ENCODE peak calls at places on chromosomes 7 and 10, in nine cellular contexts. O is cardiac muscle cell; T is ovary; R is endodermal cell; Y is aorta; D is CD4-positive, CD25-positive, alpha-beta regulatory T cell; M is GM23248; P is IMR-90; U is psoas muscle. J is an unnamed sample.
A peak's percentile ranks its signal among the peaks of the same experiment; 100 is the strongest.

GRCh38 chr10:19588608-19589007 is 227.6 kb upstream of the PLXDC2 start:
- DNase-seq in U (no peak), Y (no peak), T (no peak), O (no peak), D (no peak), M (no peak), P (no peak), R (no peak), J (no peak)

GRCh38 chr10:110858297-110858934 is 13.3 kb upstream of the PDCD4 start:
- DNase-seq in Y (no peak), R (peak; percentile 19), D (no peak), T (no peak), U (no peak), O (no peak), M (no peak), P (no peak), J (no peak)

GRCh38 chr7:95675016-95675415 is 78.7 kb upstream of the PDK4 start:
- DNase-seq in O (no peak), P (no peak), T (no peak), M (no peak), D (no peak), U (no peak), Y (no peak), R (no peak), J (no peak)

GRCh38 chr7:41942468-41943097 is 239.7 kb upstream of the INHBA start:
- DNase-seq in P (peak; percentile 90), M (no peak), T (peak; percentile 51), O (no peak), R (peak; percentile 54), U (no peak), Y (no peak), D (no peak), J (peak; percentile 42)

GRCh38 chr7:135692055-135692454 is 29.7 kb downstream of the STMP1 start:
- DNase-seq in Y (no peak), P (peak; percentile 57), R (no peak), O (no peak), D (no peak), U (no peak), M (peak; percentile 57), T (no peak), J (no peak)

GRCh38 chr10:102633282-102633681 is 11.0 kb upstream of the TRIM8 start:
- DNase-seq in P (peak; percentile 81), Y (peak; percentile 81), O (peak; percentile 62), D (no peak), T (no peak), U (peak; percentile 55), M (peak; percentile 77), R (peak; percentile 53), J (no peak)

GRCh38 chr7:102875700-102876192 is 37.1 kb upstream of the LRRC17 start:
- DNase-seq in D (no peak), R (peak; percentile 50), Y (no peak), M (peak; percentile 99), O (no peak), P (peak; percentile 100), U (no peak), T (no peak), J (no peak)

GRCh38 chr7:134016223-134016941 is 110.8 kb upstream of the LRGUK start:
- DNase-seq in O (peak; percentile 65), U (no peak), D (no peak), M (peak; percentile 42), Y (no peak), R (peak; percentile 74), T (peak; percentile 21), P (peak; percentile 39), J (no peak)

GRCh38 chr7:19203686-19204085 is 58.5 kb upstream of the FERD3L start:
- DNase-seq in P (peak; percentile 18), T (no peak), O (no peak), D (no peak), Y (no peak), M (peak; percentile 17), U (no peak), R (no peak), J (no peak)

GRCh38 chr7:33886100-33886623 is 19.2 kb upstream of the BMPER start:
- DNase-seq in T (no peak), O (peak; percentile 74), P (peak; percentile 35), D (no peak), R (peak; percentile 95), Y (no peak), M (peak; percentile 42), U (no peak), J (no peak)

GRCh38 chr10:122485670-122486069 is 24.3 kb downstream of the HTRA1 start:
- DNase-seq in Y (no peak), P (no peak), T (no peak), M (no peak), U (no peak), R (no peak), D (no peak), O (peak; percentile 62), J (no peak)

GRCh38 chr7:151260883-151261282 is 12.4 kb upstream of the SMARCD3 start:
- DNase-seq in Y (peak; percentile 53), P (no peak), T (no peak), O (no peak), M (no peak), D (no peak), R (no peak), U (no peak), J (no peak)
- H3K27me3 ChIP-seq in Y (no peaks in the 10 kb centered on the region), P (peaks cover 49% of the 10 kb centered on the region), T (no peaks in the 10 kb centered on the region), O (no peaks in the 10 kb centered on the region), M (peaks cover 25% of the 10 kb centered on the region), D (no peaks in the 10 kb centered on the region), R (no peaks in the 10 kb centered on the region), U (no peaks in the 10 kb centered on the region), J (no peaks in the 10 kb centered on the region)

DNA sequence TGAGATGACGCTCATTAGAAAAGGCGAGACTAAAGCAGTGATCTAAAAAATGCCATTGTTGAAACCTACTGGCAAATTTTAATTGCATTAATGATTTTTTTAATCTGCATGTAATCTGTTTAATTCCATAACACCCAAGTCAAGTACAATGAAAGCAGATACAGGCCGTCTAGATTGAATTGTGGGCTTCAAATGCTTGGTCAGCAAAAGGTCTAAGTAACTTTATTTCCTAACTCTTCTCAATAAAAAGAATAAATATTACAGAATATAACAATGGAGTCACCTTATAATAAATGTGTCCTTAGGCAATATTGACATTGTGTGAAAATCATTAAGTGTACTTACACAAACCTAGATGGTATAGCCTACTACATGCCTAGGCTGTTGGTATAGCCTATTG is 20.6 kb downstream of the PDE1C start:
- DNase-seq in Y (no peak), P (no peak), T (no peak), D (no peak), R (no peak), M (no peak), O (no peak), U (no peak), J (no peak)
- H3K4me3 ChIP-seq in Y (no peak overlapping the region), P (no peak overlapping the region), T (no peak overlapping the region), D (no peak overlapping the region), R (no peak overlapping the region), M (no peak overlapping the region), O (no peak overlapping the region), U (no peak overlapping the region), J (no peak overlapping the region)

GRCh38 chr7:117347962-117348672 is 25.3 kb upstream of the WNT2 start:
- DNase-seq in Y (no peak), T (no peak), O (no peak), P (no peak), R (no peak), U (no peak), D (no peak), M (no peak), J (no peak)
- H3K27ac ChIP-seq in Y (no peak overlapping the region), T (no peak overlapping the region), O (no peak overlapping the region), P (no peak overlapping the region), R (no peak overlapping the region), U (no peak overlapping the region), D (no peak overlapping the region), M (no peak overlapping the region), J (no peak overlapping the region)

GRCh38 chr7:1382553-1383397 is 76.5 kb downstream of the MICALL2 start:
- DNase-seq in P (no peak), Y (no peak), O (no peak), M (no peak), R (no peak), T (no peak), D (no peak), U (no peak), J (no peak)
- H3K27me3 ChIP-seq in P (peaks cover 58% of the 10 kb centered on the region), Y (no peaks in the 10 kb centered on the region), O (peaks cover 7% of the 10 kb centered on the region), M (peaks cover 19% of the 10 kb centered on the region), R (peaks cover 6% of the 10 kb centered on the region), T (no peaks in the 10 kb centered on the region), D (no peaks in the 10 kb centered on the region), U (peaks cover 3% of the 10 kb centered on the region), J (no peaks in the 10 kb centered on the region)

DNA sequence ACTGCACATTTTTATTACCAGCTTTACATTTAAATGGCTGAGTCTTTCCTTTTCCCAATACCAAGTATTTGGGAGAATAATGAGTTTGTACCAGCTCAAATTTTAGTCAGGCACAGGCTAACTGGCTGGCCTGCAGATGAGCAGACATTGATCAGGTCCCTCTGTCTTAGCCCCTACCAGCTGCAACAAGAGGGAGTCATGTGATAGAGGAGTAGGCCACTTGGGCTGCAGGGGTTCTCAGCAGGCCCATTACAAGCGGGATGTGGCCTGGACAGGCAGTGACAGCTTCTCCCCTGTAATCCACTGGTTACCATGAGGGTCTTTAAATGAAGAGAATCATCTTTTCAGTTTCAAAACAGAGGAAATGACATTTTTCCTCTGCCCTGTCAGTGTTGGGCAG is 283.6 kb downstream of the SUGCT start:
- DNase-seq in U (no peak), T (no peak), D (no peak), P (no peak), M (no peak), O (no peak), R (peak; percentile 54), Y (no peak), J (no peak)
- H3K4me3 ChIP-seq in U (no peak overlapping the region), T (no peak overlapping the region), D (no peak overlapping the region), P (no peak overlapping the region), M (no peak overlapping the region), O (no peak overlapping the region), R (no peak overlapping the region), Y (no peak overlapping the region), J (no peak overlapping the region)

GRCh38 chr10:112812571-112812970 is 137.5 kb upstream of the TCF7L2 start:
- DNase-seq in Y (no peak), R (no peak), O (no peak), M (no peak), U (no peak), T (no peak), D (no peak), P (no peak), J (no peak)

GRCh38 chr10:112816033-112816430 is 134.0 kb upstream of the TCF7L2 start:
- DNase-seq in U (no peak), T (no peak), P (no peak), Y (no peak), O (no peak), D (no peak), R (no peak), M (peak; percentile 10), J (no peak)

GRCh38 chr10:112813866-112814596 is 136.0 kb upstream of the TCF7L2 start:
- DNase-seq in M (no peak), T (no peak), R (no peak), Y (no peak), U (no peak), D (no peak), P (no peak), O (no peak), J (no peak)

GRCh38 chr10:112818381-112818780 is 131.7 kb upstream of the TCF7L2 start:
- DNase-seq in M (no peak), T (no peak), D (no peak), U (no peak), P (no peak), R (no peak), O (no peak), Y (no peak), J (no peak)

GRCh38 chr10:112815238-112816032 is 134.6 kb upstream of the TCF7L2 start:
- DNase-seq in P (peak; percentile 67), D (no peak), M (peak; percentile 82), U (no peak), Y (no peak), T (no peak), R (no peak), O (no peak), J (no peak)
- H3K27ac ChIP-seq in P (no peak overlapping the region), D (no peak overlapping the region), M (no peak overlapping the region), U (no peak overlapping the region), Y (no peak overlapping the region), T (no peak overlapping the region), R (no peak overlapping the region), O (no peak overlapping the region), J (peak overlapping the region; percentile 54)